ENCODE peak calls at places on chromosomes 3 and 15, in five cellular contexts. One of them, this sample, is unnamed.

GRCh38 chr15:35305906-35306305 is 220.8 kb upstream of the NANOGP8 start:
- DNase-seq in cardiac fibroblast: peak
- DNase-seq in HFF-Myc: no peak
- DNase-seq in keratinocyte: no peak
- DNase-seq in spleen: no peak
- DNase-seq in this sample: peak

GRCh38 chr3:8239718-8240698 is 261.6 kb upstream of the LMCD1 start:
- DNase-seq in cardiac fibroblast: peak
- DNase-seq in HFF-Myc: peak
- DNase-seq in keratinocyte: peak
- DNase-seq in spleen: no peak
- DNase-seq in this sample: peak

GRCh38 chr3:46506526-46506925 is 8.8 kb downstream of the RTP3 start:
- DNase-seq in cardiac fibroblast: no peak
- DNase-seq in HFF-Myc: no peak
- DNase-seq in keratinocyte: no peak
- DNase-seq in spleen: no peak
- DNase-seq in this sample: no peak

GRCh38 chr3:38805004-38805403 is 11.0 kb downstream of the SCN10A start:
- DNase-seq in cardiac fibroblast: no peak
- DNase-seq in HFF-Myc: no peak
- DNase-seq in keratinocyte: no peak
- DNase-seq in spleen: no peak
- DNase-seq in this sample: no peak

GRCh38 chr3:148882288-148882687 is 17.2 kb downstream of the CPA3 start:
- DNase-seq in cardiac fibroblast: peak
- DNase-seq in HFF-Myc: no peak
- DNase-seq in keratinocyte: no peak
- DNase-seq in spleen: no peak
- DNase-seq in this sample: peak

GRCh38 chr3:78846688-78847087 is 921.1 kb downstream of the ROBO1 start:
- DNase-seq in cardiac fibroblast: peak
- DNase-seq in HFF-Myc: peak
- DNase-seq in keratinocyte: peak
- DNase-seq in spleen: no peak
- DNase-seq in this sample: peak

GRCh38 chr3:158991146-158991705 is 189.4 kb downstream of the MFSD1 start:
- DNase-seq in cardiac fibroblast: no peak
- DNase-seq in HFF-Myc: no peak
- DNase-seq in keratinocyte: no peak
- DNase-seq in spleen: no peak
- DNase-seq in this sample: no peak

GRCh38 chr3:194224937-194225422 is 89.0 kb downstream of the HES1 start:
- DNase-seq in cardiac fibroblast: no peak
- DNase-seq in HFF-Myc: no peak
- DNase-seq in keratinocyte: no peak
- DNase-seq in spleen: no peak
- DNase-seq in this sample: no peak

GRCh38 chr3:181403876-181404660 is 307.7 kb upstream of the SOX2 start:
- DNase-seq in cardiac fibroblast: no peak
- DNase-seq in HFF-Myc: no peak
- DNase-seq in keratinocyte: no peak
- DNase-seq in spleen: no peak
- DNase-seq in this sample: no peak

GRCh38 chr3:189099031-189099471 is 72.7 kb upstream of the TPRG1 start:
- DNase-seq in cardiac fibroblast: no peak
- DNase-seq in HFF-Myc: no peak
- DNase-seq in keratinocyte: no peak
- DNase-seq in spleen: peak
- DNase-seq in this sample: no peak

GRCh38 chr3:167899090-167899489 is 163.6 kb downstream of the SERPINI1 start:
- DNase-seq in cardiac fibroblast: no peak
- DNase-seq in HFF-Myc: no peak
- DNase-seq in keratinocyte: no peak
- DNase-seq in spleen: no peak
- DNase-seq in this sample: no peak

GRCh38 chr3:54965746-54966145 is 37.9 kb upstream of the LRTM1 start:
- DNase-seq in cardiac fibroblast: peak
- DNase-seq in HFF-Myc: no peak
- DNase-seq in keratinocyte: no peak
- DNase-seq in spleen: no peak
- DNase-seq in this sample: peak

GRCh38 chr3:174355505-174355904 is 503.6 kb upstream of the NAALADL2 start:
- DNase-seq in cardiac fibroblast: peak
- DNase-seq in HFF-Myc: no peak
- DNase-seq in keratinocyte: no peak
- DNase-seq in spleen: no peak
- DNase-seq in this sample: peak

GRCh38 chr3:79329154-79329553 is 438.6 kb downstream of the ROBO1 start:
- DNase-seq in cardiac fibroblast: peak
- DNase-seq in HFF-Myc: peak
- DNase-seq in keratinocyte: no peak
- DNase-seq in spleen: no peak
- DNase-seq in this sample: peak

GRCh38 chr15:83398591-83398990 is 48.5 kb upstream of the SH3GL3 start:
- DNase-seq in cardiac fibroblast: peak
- DNase-seq in HFF-Myc: peak
- DNase-seq in keratinocyte: no peak
- DNase-seq in spleen: no peak
- DNase-seq in this sample: peak

GRCh38 chr3:149085828-149086231 is 503 bp downstream of the HLTF start:
- DNase-seq in cardiac fibroblast: peak
- DNase-seq in HFF-Myc: no peak
- DNase-seq in keratinocyte: no peak
- DNase-seq in spleen: peak
- DNase-seq in this sample: peak

GRCh38 chr15:74399511-74400312 is 32.3 kb upstream of the CYP11A1 start:
- DNase-seq in cardiac fibroblast: peak
- DNase-seq in HFF-Myc: no peak
- DNase-seq in keratinocyte: no peak
- DNase-seq in spleen: peak
- DNase-seq in this sample: no peak

GRCh38 chr3:43872301-43872700 is 181.6 kb downstream of the ABHD5 start:
- DNase-seq in cardiac fibroblast: peak
- DNase-seq in HFF-Myc: peak
- DNase-seq in keratinocyte: peak
- DNase-seq in spleen: no peak
- DNase-seq in this sample: peak

GRCh38 chr3:169998668-169999131 is 32.1 kb downstream of the SEC62 start:
- DNase-seq in cardiac fibroblast: peak
- DNase-seq in HFF-Myc: no peak
- DNase-seq in keratinocyte: no peak
- DNase-seq in spleen: no peak
- DNase-seq in this sample: peak

GRCh38 chr3:45915080-45915479 is 28.2 kb upstream of the CXCR6 start:
- DNase-seq in cardiac fibroblast: no peak
- DNase-seq in HFF-Myc: no peak
- DNase-seq in keratinocyte: no peak
- DNase-seq in spleen: no peak
- DNase-seq in this sample: no peak

GRCh38 chr3:163058190-163058854 is 1561.7 kb downstream of the OTOL1 start:
- DNase-seq in cardiac fibroblast: peak
- DNase-seq in HFF-Myc: no peak
- DNase-seq in keratinocyte: no peak
- DNase-seq in spleen: no peak
- DNase-seq in this sample: peak

GRCh38 chr3:194987571-194988494 is 283.1 kb downstream of the XXYLT1 start:
- DNase-seq in cardiac fibroblast: no peak
- DNase-seq in HFF-Myc: no peak
- DNase-seq in keratinocyte: no peak
- DNase-seq in spleen: no peak
- DNase-seq in this sample: no peak

GRCh38 chr3:111712294-111713180 is 117.4 kb upstream of the ZBED2 start:
- DNase-seq in cardiac fibroblast: peak
- DNase-seq in HFF-Myc: no peak
- DNase-seq in keratinocyte: peak
- DNase-seq in spleen: peak
- DNase-seq in this sample: no peak

GRCh38 chr15:75578206-75578947 is 738 bp downstream of the PTPN9 start:
- DNase-seq in cardiac fibroblast: no peak
- DNase-seq in HFF-Myc: no peak
- DNase-seq in keratinocyte: no peak
- DNase-seq in spleen: peak
- DNase-seq in this sample: no peak

GRCh38 chr3:151919446-151919845 is 46.0 kb downstream of the SUCNR1 start:
- DNase-seq in cardiac fibroblast: peak
- DNase-seq in HFF-Myc: no peak
- DNase-seq in keratinocyte: no peak
- DNase-seq in spleen: no peak
- DNase-seq in this sample: no peak

GRCh38 chr15:63595066-63595465 is 2.1 kb upstream of the FBXL22 start:
- DNase-seq in cardiac fibroblast: no peak
- DNase-seq in HFF-Myc: no peak
- DNase-seq in keratinocyte: no peak
- DNase-seq in spleen: no peak
- DNase-seq in this sample: no peak

GRCh38 chr3:8493744-8494143 is 7.9 kb upstream of the LMCD1 start:
- DNase-seq in cardiac fibroblast: no peak
- DNase-seq in HFF-Myc: no peak
- DNase-seq in keratinocyte: no peak
- DNase-seq in spleen: no peak
- DNase-seq in this sample: no peak

GRCh38 chr3:50624634-50625033 is 7.7 kb downstream of the MAPKAPK3 start:
- DNase-seq in cardiac fibroblast: no peak
- DNase-seq in HFF-Myc: no peak
- DNase-seq in keratinocyte: no peak
- DNase-seq in spleen: no peak
- DNase-seq in this sample: no peak

GRCh38 chr15:59484399-59484798 is 46.4 kb downstream of the FAM81A start:
- DNase-seq in cardiac fibroblast: no peak
- DNase-seq in HFF-Myc: no peak
- DNase-seq in keratinocyte: no peak
- DNase-seq in spleen: no peak
- DNase-seq in this sample: no peak

GRCh38 chr15:101481917-101482525 is 7.5 kb downstream of the PCSK6 start:
- DNase-seq in cardiac fibroblast: no peak
- DNase-seq in HFF-Myc: no peak
- DNase-seq in keratinocyte: no peak
- DNase-seq in spleen: no peak
- DNase-seq in this sample: no peak

GRCh38 chr3:32870373-32871091 is 52.7 kb downstream of the TRIM71 start:
- DNase-seq in cardiac fibroblast: no peak
- DNase-seq in HFF-Myc: no peak
- DNase-seq in keratinocyte: no peak
- DNase-seq in spleen: no peak
- DNase-seq in this sample: no peak
- H3K4me3 ChIP-seq in cardiac fibroblast: no peak
- H3K4me3 ChIP-seq in HFF-Myc: no peak
- H3K4me3 ChIP-seq in keratinocyte: no peak
- H3K4me3 ChIP-seq in spleen: no peak
- H3K4me3 ChIP-seq in this sample: no peak

GRCh38 chr3:129038121-129038855 is 22.3 kb upstream of the GP9 start:
- DNase-seq in cardiac fibroblast: no peak
- DNase-seq in HFF-Myc: no peak
- DNase-seq in keratinocyte: no peak
- DNase-seq in spleen: no peak
- DNase-seq in this sample: no peak

GRCh38 chr3:129037093-129037419 is 23.5 kb upstream of the GP9 start:
- DNase-seq in cardiac fibroblast: no peak
- DNase-seq in HFF-Myc: no peak
- DNase-seq in keratinocyte: no peak
- DNase-seq in spleen: no peak
- DNase-seq in this sample: no peak

GRCh38 chr3:129039271-129040038 is 21.1 kb upstream of the GP9 start:
- DNase-seq in cardiac fibroblast: no peak
- DNase-seq in HFF-Myc: no peak
- DNase-seq in keratinocyte: no peak
- DNase-seq in spleen: no peak
- DNase-seq in this sample: no peak

GRCh38 chr3:129040579-129041300 is 19.8 kb upstream of the GP9 start:
- DNase-seq in cardiac fibroblast: no peak
- DNase-seq in HFF-Myc: no peak
- DNase-seq in keratinocyte: no peak
- DNase-seq in spleen: no peak
- DNase-seq in this sample: no peak

GRCh38 chr3:129040039-129040336 is 20.6 kb upstream of the GP9 start:
- DNase-seq in cardiac fibroblast: no peak
- DNase-seq in HFF-Myc: no peak
- DNase-seq in keratinocyte: no peak
- DNase-seq in spleen: no peak
- DNase-seq in this sample: no peak
- TF ChIP-seq CTCF in cardiac fibroblast: no peak
- TF ChIP-seq CTCF in HFF-Myc: no peak
- TF ChIP-seq CTCF in keratinocyte: no peak
- TF ChIP-seq CTCF in spleen: no peak
- TF ChIP-seq CTCF in this sample: no peak

DNA sequence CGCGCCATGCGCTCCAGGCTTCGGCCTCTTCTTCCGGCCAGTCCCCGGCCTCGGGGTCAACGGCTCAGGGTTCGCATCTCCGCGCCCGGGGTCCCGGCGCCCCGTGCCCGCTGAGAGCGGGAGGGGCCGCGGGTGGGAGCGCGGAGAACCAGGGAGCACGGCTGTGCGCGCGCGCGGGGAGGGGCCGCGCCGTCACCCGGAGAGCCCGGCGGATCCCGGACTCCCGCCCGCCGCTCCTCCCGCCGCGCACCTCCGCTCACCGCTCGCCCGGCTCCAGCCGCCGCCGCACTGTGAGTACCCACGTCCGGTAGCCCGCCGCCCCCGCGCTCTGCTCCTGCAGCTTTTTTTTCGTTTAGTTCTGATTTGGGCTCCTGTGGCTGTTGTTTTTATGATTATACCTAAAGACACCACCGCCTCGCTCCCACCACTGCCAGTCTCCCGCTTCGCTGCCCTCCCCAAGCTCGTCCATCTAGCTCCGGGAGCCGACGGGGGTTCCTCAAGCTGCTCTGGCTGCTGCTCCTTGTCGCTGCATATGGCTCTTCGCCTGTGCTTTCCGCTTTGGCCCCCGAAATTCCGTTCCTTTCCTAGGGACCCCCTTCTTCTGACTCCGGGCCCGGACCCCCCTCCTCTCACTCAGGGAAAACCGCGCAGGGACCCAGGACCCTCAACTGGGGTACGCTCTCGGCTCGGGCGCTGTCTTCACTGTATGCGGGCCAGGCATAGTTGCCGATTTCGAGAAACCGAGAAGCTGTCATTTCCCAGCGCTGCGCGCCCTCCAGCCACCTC is 1.7 kb upstream of the SKOR1 start:
- DNase-seq in cardiac fibroblast: no peak
- DNase-seq in HFF-Myc: no peak
- DNase-seq in keratinocyte: no peak
- DNase-seq in spleen: peak
- DNase-seq in this sample: no peak
- H3K4me3 ChIP-seq in cardiac fibroblast: no peak
- H3K4me3 ChIP-seq in HFF-Myc: no peak
- H3K4me3 ChIP-seq in keratinocyte: no peak
- H3K4me3 ChIP-seq in spleen: no peak
- H3K4me3 ChIP-seq in this sample: no peak

DNA sequence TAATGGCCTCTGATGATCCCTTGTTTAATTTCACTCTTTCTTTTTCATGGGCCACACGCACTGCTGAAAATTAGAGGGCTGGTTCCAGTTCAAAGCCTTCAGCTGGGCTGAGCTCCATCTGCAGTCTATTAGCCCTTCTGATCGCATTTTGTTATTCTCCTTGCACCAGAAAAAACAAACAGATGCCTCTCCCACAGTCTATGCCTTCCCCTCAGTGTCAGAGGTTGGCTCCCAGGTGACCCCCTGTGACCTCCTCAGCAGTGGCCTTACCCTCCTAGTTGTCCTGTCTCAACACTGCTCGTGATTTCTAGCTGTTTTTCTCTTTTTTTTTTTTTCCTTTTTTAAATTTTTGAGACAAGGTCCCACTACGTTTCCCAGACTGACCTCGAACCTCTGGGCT is 77.1 kb upstream of the PRTG start:
- DNase-seq in cardiac fibroblast: no peak
- DNase-seq in HFF-Myc: no peak
- DNase-seq in keratinocyte: no peak
- DNase-seq in spleen: no peak
- DNase-seq in this sample: no peak
- TF ChIP-seq CTCF in cardiac fibroblast: no peak
- TF ChIP-seq CTCF in HFF-Myc: no peak
- TF ChIP-seq CTCF in keratinocyte: no peak
- TF ChIP-seq CTCF in spleen: no peak
- TF ChIP-seq CTCF in this sample: no peak